ENCODE peak calls at places on chromosome 16, in seven cellular contexts. B is GM10248, W is body of pancreas, Y is stomach, L is dorsolateral prefrontal cortex, P is left ventricle myocardium inferior, N is thoracic aorta. D is an unnamed sample.

GRCh38 chr16:71426069-71426879 is 15.6 kb downstream of the TLE7 start:
- DNase-seq in B (peak; percentile 46), W (peak; percentile 56), Y (no peak), L (no peak), P (no peak), N (no peak), D (no peak)

GRCh38 chr16:75052481-75053211 is 53.8 kb downstream of the ZNRF1 start:
- DNase-seq in B (no peak), W (no peak), Y (no peak), L (no peak), P (no peak), N (no peak), D (no peak)

GRCh38 chr16:83814654-83814985 is 6.8 kb downstream of the HSBP1 start:
- DNase-seq in B (no peak), W (no peak), Y (no peak), L (no peak), P (no peak), N (no peak), D (no peak)

GRCh38 chr16:82456683-82457082 is 170.1 kb upstream of the CDH13 start:
- DNase-seq in B (peak; percentile 66), W (peak; percentile 69), Y (peak; percentile 69), L (peak; percentile 24), P (peak; percentile 20), N (no peak), D (no peak)

GRCh38 chr16:67245189-67245585 is 2.1 kb downstream of the FHOD1 start:
- DNase-seq in B (no peak), W (no peak), Y (no peak), L (no peak), P (no peak), N (no peak), D (no peak)

GRCh38 chr16:81634380-81635121 is 144.5 kb upstream of the PLCG2 start:
- DNase-seq in B (no peak), W (no peak), Y (no peak), L (no peak), P (no peak), N (no peak), D (no peak)

GRCh38 chr16:72195609-72196008 is 23.7 kb upstream of the PMFBP1 start:
- DNase-seq in B (no peak), W (no peak), Y (no peak), L (no peak), P (no peak), N (no peak), D (no peak)

GRCh38 chr16:4316732-4317461 is 1.0 kb downstream of the GLIS2 start:
- DNase-seq in B (no peak), W (peak; percentile 84), Y (peak; percentile 74), L (no peak), P (peak; percentile 60), N (no peak), D (no peak)

GRCh38 chr16:24972608-24973220 is 42.5 kb downstream of the ARHGAP17 start:
- DNase-seq in B (no peak), W (no peak), Y (no peak), L (no peak), P (no peak), N (no peak), D (no peak)

GRCh38 chr16:82091225-82091624 is 56.2 kb downstream of the HSD17B2 start:
- DNase-seq in B (no peak), W (no peak), Y (no peak), L (no peak), P (no peak), N (no peak), D (no peak)

DNA sequence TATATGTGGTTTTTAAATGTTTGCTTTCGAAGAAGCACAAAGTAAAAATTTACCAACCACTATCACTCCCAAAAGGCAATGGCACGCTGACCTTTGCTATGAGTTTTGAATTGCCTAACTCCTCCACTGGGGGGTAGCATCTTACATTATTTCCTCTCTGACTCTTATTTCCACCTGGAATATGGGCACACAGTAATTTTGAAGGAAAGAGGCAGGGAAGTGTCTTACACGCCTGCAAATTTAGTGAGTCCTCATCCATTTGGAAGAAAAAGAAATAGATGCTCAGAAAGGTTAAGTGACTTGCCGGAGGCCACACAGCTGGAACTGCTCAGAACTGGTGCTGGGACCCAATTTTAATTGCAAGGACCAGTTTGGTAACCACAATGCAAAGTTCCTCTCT is 29.9 kb upstream of the IRX6 start:
- DNase-seq in B (no peak), W (no peak), Y (no peak), L (no peak), P (no peak), N (no peak), D (no peak)
- TF ChIP-seq CTCF in B (no peak), W (no peak), Y (no peak), L (no peak), P (no peak), N (no peak), D (peak; percentile 19)

GRCh38 chr16:23500212-23500865 is 10.0 kb downstream of the GGA2 start:
- DNase-seq in B (no peak), W (no peak), Y (peak; percentile 43), L (no peak), P (no peak), N (no peak), D (no peak)
- TF ChIP-seq CTCF in B (no peak), W (no peak), Y (no peak), L (no peak), P (no peak), N (no peak), D (no peak)

DNA sequence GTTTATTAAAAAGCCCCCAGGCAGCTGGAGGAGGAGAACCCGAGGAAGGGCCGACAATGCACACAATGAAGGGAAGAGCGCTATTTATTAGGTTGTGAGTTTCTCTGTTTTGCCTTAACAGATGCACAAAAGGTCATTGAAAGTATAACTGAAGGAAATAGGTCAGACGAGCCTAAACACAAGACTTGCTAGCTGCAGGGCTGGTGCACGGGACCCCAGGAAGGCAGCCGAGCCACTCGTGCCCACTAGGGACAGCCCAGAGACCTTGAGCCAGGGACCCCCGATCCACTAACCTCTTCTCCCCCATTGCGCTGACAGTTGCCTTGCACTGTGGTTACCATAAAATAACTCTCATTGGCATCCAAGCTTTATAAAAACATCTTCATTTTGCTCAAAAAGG is 11.3 kb downstream of the LITAFD start:
- DNase-seq in B (no peak), W (peak; percentile 1), Y (no peak), L (no peak), P (no peak), N (no peak), D (no peak)
- TF ChIP-seq CTCF in B (no peak), W (no peak), Y (no peak), L (no peak), P (no peak), N (no peak), D (no peak)

DNA sequence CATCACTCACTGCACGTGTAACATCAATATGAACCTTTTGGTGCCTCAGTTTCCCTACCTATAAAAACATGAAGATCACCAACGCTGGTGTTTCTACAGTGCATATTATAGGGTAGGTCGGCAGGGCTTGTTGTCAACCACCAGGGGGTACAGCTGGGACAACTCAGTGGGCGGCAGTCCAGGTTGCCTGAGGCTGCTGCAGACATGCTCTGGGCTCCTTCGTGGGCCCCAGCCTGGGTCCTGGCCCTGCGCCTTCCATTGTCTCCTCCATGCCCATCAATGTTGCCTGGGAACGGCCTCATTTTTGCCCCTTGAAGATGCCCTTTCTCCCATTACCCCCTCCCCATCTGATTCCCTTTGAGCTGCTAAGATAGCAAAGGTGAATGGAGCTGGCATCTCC is 89.8 kb downstream of the GSG1L start:
- DNase-seq in B (no peak), W (no peak), Y (no peak), L (no peak), P (no peak), N (no peak), D (no peak)
- TF ChIP-seq CTCF in B (no peak), W (no peak), Y (no peak), L (no peak), P (no peak), N (no peak), D (no peak)

GRCh38 chr16:11914759-11915643 is 755 bp downstream of the GSPT1 start:
- DNase-seq in B (peak; percentile 66), W (peak; percentile 49), Y (peak; percentile 41), L (peak; percentile 39), P (peak; percentile 38), N (no peak), D (no peak)

GRCh38 chr16:11913425-11914079 is 2.2 kb downstream of the GSPT1 start:
- DNase-seq in B (no peak), W (no peak), Y (no peak), L (no peak), P (no peak), N (no peak), D (no peak)

GRCh38 chr16:11916524-11917285 is 949 bp upstream of the GSPT1 start:
- DNase-seq in B (no peak), W (peak; percentile 43), Y (peak; percentile 60), L (no peak), P (no peak), N (no peak), D (no peak)

GRCh38 chr16:11914210-11914758 is 1.5 kb downstream of the GSPT1 start:
- DNase-seq in B (no peak), W (no peak), Y (no peak), L (no peak), P (no peak), N (no peak), D (no peak)

GRCh38 chr16:11915644-11916523 is at the start of gene GSPT1:
- DNase-seq in B (peak; percentile 97), W (peak; percentile 98), Y (peak; percentile 99), L (peak; percentile 98), P (peak; percentile 100), N (peak; percentile 99), D (peak; percentile 97)
- TF ChIP-seq CTCF in B (peak; percentile 8), W (peak; percentile 17), Y (no peak), L (peak; percentile 30), P (peak; percentile 23), N (peak; percentile 61), D (peak; percentile 16)

DNA sequence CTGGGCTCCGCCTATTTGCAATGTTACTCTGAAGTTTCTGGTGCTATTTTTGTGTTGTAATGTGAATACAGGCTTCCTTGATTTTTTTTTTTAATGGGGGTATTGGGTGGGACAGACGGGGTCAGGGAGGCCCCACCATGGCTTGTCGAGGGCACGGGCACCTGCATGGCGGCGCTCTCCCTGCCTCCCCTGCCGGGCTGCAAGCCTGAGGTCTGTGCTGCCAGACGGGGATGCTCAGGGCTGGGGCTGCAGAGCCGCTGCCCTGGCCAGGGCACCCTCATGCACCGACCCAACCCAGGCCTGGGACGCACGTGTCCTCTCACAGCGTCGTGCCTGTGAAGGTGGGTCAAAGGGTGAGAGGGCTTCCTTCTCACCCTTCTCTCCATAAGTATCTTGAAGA is 13.0 kb upstream of the ZFPM1 start:
- DNase-seq in B (no peak), W (no peak), Y (no peak), L (no peak), P (no peak), N (no peak), D (no peak)
- TF ChIP-seq CTCF in B (no peak), W (no peak), Y (no peak), L (no peak), P (no peak), N (no peak), D (no peak)

GRCh38 chr16:87056083-87056482 is 261.1 kb downstream of the C16orf95 start:
- DNase-seq in B (no peak), W (no peak), Y (no peak), L (no peak), P (no peak), N (no peak), D (no peak)
- TF ChIP-seq CTCF in B (no peak), W (no peak), Y (no peak), L (no peak), P (peak; percentile 45), N (no peak), D (no peak)